ENCODE peak calls at places on chromosomes 1 and 21, in four cellular contexts. Y is H9, P is IMR-90, L is H1. D is an unnamed sample.

GRCh38 chr1:211305044-211305443 is 21.6 kb upstream of the TRAF5 start:
- DNase-seq in Y (no peak), P (peak), L (no peak), D (peak)

GRCh38 chr1:56297191-56297590 is 282.2 kb downstream of the PLPP3 start:
- DNase-seq in Y (no peak), P (no peak), L (no peak), D (no peak)

GRCh38 chr21:39904457-39904856 is 37.2 kb downstream of the PCP4 start:
- DNase-seq in Y (no peak), P (no peak), L (no peak), D (no peak)

GRCh38 chr1:165898837-165899236 is 71.4 kb downstream of the UCK2 start:
- DNase-seq in Y (peak), P (peak), L (no peak), D (peak)

GRCh38 chr1:164440222-164440621 is 118.8 kb upstream of the PBX1 start:
- DNase-seq in Y (peak), P (no peak), L (no peak), D (peak)

GRCh38 chr1:226604846-226605572 is 56.4 kb downstream of the STUM start:
- DNase-seq in Y (no peak), P (no peak), L (no peak), D (no peak)

GRCh38 chr1:82979593-82980230 is 1019.2 kb downstream of the TTLL7 start:
- DNase-seq in Y (no peak), P (no peak), L (no peak), D (no peak)

GRCh38 chr1:114208659-114209215 is 55.1 kb upstream of the SYT6 start:
- DNase-seq in Y (peak), P (no peak), L (no peak), D (no peak)

GRCh38 chr1:214125819-214126218 is 138.0 kb downstream of the PROX1 start:
- DNase-seq in Y (no peak), P (no peak), L (no peak), D (no peak)
- H2BK120ac ChIP-seq in Y (no peak), P (no peak), L (no peak), D (no peak)

GRCh38 chr1:61588736-61589381 is 136.1 kb downstream of the TM2D1 start:
- DNase-seq in Y (peak), P (peak), L (peak), D (peak)

GRCh38 chr1:61585714-61586113 is 139.2 kb downstream of the TM2D1 start:
- DNase-seq in Y (no peak), P (no peak), L (no peak), D (no peak)

GRCh38 chr1:61589382-61589765 is 135.6 kb downstream of the TM2D1 start:
- DNase-seq in Y (no peak), P (no peak), L (no peak), D (no peak)

GRCh38 chr1:61591316-61591715 is 133.6 kb downstream of the TM2D1 start:
- DNase-seq in Y (no peak), P (no peak), L (no peak), D (no peak)
- H3K56ac ChIP-seq in Y (no peak), P (no peak), L (no peak), D (no peak)

DNA sequence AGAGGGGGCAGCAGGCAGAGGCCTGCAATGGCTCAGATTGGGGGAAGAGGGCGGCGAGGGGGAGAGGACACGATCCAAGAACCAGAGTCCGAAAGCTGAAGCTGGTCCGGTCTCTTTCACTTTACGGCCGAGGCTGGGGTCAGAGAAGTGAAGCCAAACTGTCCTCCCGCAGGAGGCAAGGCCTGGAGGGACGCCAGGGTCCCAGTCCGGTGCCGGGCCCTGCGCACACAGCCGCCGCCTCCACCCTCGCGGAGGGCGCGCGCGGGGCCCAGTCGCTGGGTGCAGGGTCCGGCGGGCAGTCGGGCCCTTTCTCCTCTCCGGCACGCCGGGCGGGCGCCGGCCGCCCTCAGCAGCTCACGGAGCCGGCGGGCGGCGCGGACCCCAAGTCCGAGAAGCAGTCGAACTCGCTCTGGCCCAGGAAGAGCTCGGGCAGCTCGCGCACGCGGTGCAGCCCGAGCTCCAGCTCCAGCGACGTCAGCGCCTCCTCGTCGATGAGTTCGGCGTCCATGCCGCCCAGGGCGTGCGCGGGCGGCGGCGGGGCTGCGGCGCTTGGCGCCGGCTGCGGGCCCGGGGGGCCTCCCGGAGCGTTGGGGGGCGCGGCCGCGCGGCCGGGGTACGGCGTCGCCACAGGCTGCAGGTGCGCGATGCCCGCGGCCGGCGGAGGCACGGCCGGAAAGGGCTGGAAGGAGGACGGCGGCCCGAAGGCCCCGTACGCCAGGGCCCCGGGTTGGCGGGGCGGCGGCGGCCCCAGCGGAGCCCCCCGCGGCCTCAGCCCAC is 748 bp downstream of the CITED4 start:
- DNase-seq in Y (no peak), P (peak), L (no peak), D (peak)
- H2BK120ac ChIP-seq in Y (no peak), P (no peak), L (no peak), D (no peak)

DNA sequence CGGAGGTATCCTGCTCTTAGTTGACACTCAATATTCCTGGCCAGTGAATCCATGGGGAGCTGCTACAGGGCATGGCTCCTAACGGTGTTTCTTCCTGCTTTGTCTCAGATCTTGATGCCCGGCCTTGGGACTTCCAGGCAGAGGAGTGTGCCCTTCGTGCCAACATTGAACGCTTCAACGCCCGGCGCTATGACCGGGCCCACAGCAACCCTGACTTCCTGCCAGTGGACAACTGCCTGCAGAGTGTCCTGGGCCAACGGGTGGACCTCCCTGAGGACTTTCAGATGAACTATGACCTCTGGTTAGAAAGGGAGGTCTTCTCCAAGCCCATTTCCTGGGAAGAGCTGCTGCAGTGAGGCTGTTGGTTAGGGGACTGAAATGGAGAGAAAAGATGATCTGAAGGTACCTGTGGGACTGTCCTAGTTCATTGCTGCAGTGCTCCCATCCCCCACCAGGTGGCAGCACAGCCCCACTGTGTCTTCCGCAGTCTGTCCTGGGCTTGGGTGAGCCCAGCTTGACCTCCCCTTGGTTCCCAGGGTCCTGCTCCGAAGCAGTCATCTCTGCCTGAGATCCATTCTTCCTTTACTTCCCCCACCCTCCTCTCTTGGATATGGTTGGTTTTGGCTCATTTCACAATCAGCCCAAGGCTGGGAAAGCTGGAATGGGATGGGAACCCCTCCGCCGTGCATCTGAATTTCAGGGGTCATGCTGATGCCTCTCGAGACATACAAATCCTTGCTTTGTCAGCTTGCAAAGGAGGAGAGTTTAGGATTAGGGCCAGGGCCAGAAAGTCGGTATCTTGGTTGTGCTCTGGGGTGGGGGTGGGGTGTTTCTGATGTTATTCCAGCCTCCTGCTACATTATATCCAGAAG is 16.7 kb downstream of the ALX3 start:
- DNase-seq in Y (peak), P (peak), L (no peak), D (peak)
- H3K56ac ChIP-seq in Y (no peak), P (no peak), L (no peak), D (no peak)

DNA sequence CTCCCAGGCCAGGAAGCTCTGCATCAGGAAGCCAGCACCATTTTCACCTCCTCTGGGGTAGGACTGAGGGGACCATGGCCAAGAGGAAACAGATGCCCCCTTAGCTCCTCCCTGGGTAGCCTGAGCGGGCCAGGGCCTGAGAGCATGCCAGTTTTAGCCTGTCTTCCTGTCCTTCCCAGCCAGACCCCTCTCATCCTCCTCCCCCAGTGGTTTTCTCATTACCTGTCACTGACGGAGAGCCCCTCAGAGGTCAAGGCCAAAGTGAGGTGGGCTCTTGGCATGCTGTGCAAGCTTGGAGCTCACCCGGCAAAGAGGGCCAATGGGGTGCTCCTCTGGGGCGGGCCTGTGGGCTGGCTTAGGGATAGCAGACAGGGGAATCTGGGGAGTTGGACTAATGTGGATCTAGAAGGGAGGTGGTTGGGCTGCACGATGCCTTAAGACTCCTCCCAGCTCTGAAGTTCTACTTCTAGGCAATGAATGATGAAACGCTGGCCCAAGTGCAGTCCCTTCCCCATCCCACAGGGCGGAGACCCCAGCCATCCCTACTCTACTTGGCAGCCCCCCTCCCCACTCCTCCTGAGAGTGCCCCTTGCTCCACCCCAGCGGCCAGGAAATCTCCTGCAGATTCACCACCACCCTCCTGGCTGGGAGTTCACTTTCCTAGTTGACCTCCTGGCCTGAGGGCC is 9.5 kb upstream of the LMNA start:
- DNase-seq in Y (peak), P (peak), L (no peak), D (peak)
- H2BK120ac ChIP-seq in Y (peak), P (peak), L (no peak), D (no peak)

GRCh38 chr21:20874202-20874601 is 124.0 kb upstream of the NCAM2 start:
- DNase-seq in Y (no peak), P (no peak), L (no peak), D (no peak)

GRCh38 chr21:20877976-20878375 is 120.2 kb upstream of the NCAM2 start:
- DNase-seq in Y (no peak), P (no peak), L (no peak), D (no peak)

DNA sequence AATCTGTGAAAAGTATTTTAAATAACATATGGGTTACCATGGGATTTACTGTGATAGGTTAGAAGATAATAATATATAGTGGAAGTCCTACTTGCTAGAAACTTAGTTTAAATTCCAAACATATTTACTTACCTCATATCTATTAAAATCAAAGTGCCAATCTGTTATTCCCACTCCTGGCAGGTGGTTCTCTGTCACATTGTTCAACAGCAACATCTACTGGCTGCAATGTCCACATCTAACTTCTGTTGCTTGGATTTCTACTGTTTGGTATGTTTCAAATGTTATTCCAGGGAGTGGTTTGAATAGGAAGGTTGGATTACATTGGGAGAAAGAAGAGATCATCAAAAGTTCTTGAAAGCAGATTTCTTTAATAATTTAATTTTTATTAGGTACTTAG is 122.5 kb upstream of the NCAM2 start:
- DNase-seq in Y (no peak), P (no peak), L (no peak), D (peak)
- H3K56ac ChIP-seq in Y (no peak), P (no peak), L (no peak), D (no peak)

GRCh38 chr1:43358746-43359693 is at the start of gene CDC20:
- DNase-seq in Y (peak), P (peak), L (peak), D (peak)
- H2BK120ac ChIP-seq in Y (no peak), P (peak), L (no peak), D (no peak)

GRCh38 chr1:22850681-22851080 is 122.0 kb downstream of the LACTBL1 start:
- DNase-seq in Y (no peak), P (peak), L (no peak), D (no peak)

GRCh38 chr1:22851517-22851916 is 121.1 kb downstream of the LACTBL1 start:
- DNase-seq in Y (no peak), P (no peak), L (no peak), D (no peak)

GRCh38 chr1:22850281-22850680 is 122.4 kb downstream of the LACTBL1 start:
- DNase-seq in Y (no peak), P (no peak), L (no peak), D (no peak)

GRCh38 chr1:22848374-22848773 is 124.3 kb downstream of the LACTBL1 start:
- DNase-seq in Y (no peak), P (no peak), L (no peak), D (no peak)

GRCh38 chr1:22849770-22850169 is 122.9 kb downstream of the LACTBL1 start:
- DNase-seq in Y (no peak), P (no peak), L (no peak), D (no peak)
- H3K56ac ChIP-seq in Y (no peak), P (no peak), L (no peak), D (no peak)

GRCh38 chr1:176880954-176881595 is 283.4 kb downstream of the ASTN1 start:
- DNase-seq in Y (peak), P (peak), L (peak), D (peak)

GRCh38 chr1:176878750-176879536 is 285.6 kb downstream of the ASTN1 start:
- DNase-seq in Y (peak), P (no peak), L (peak), D (peak)

GRCh38 chr1:176876966-176877515 is 287.5 kb downstream of the ASTN1 start:
- DNase-seq in Y (no peak), P (no peak), L (no peak), D (no peak)

GRCh38 chr1:176879784-176880620 is 284.5 kb downstream of the ASTN1 start:
- DNase-seq in Y (no peak), P (no peak), L (no peak), D (no peak)

DNA sequence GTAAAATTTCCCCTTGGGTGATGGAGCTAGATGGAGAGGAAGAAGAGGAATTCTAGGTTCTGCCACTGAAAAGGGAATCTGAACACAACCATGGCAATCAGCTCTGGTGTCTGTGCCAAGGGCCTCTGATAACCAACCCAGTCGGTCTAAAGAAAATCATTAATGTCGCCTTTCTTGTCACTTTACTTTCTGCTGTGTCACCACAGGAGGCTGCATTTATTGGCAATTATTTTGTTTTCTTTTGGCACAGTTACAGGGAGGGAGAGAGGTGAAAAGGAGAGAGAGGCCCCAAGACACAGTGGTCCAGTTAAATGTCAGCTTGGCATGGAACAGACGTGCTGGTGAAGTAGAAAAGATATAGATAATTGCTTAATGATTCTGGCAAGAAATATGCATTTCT is 287.0 kb downstream of the ASTN1 start:
- DNase-seq in Y (no peak), P (no peak), L (no peak), D (no peak)
- H2BK120ac ChIP-seq in Y (no peak), P (no peak), L (no peak), D (no peak)